ENCODE peak calls at places on chromosomes 1 and 21, in nine cellular contexts. One of them, this sample, is unnamed.

GRCh38 chr1:12604114-12604874 is 13.7 kb downstream of the DHRS3 start:
- DNase-seq in hepatocyte: peak; percentile 90
- DNase-seq in GM23248: peak; percentile 96
- DNase-seq in OCI-LY7: no peak
- DNase-seq in PC-3: peak; percentile 97
- DNase-seq in GM23338: no peak
- DNase-seq in HCT116: peak; percentile 76
- DNase-seq in neural progenitor cell: no peak
- DNase-seq in MM.1S: no peak
- DNase-seq in this sample: peak; percentile 64

GRCh38 chr1:66764994-66765578 is 12.8 kb downstream of the DYNLT5 start:
- DNase-seq in neural progenitor cell: peak; percentile 37
- DNase-seq in PC-3: peak; percentile 65
- DNase-seq in HCT116: peak; percentile 31
- DNase-seq in GM23248: peak; percentile 69
- DNase-seq in hepatocyte: peak; percentile 66
- DNase-seq in OCI-LY7: peak; percentile 79
- DNase-seq in GM23338: peak; percentile 40
- DNase-seq in MM.1S: peak; percentile 72
- DNase-seq in this sample: peak; percentile 42

GRCh38 chr21:17679002-17679600 is 66.4 kb upstream of the BTG3 start:
- DNase-seq in PC-3: peak; percentile 77
- DNase-seq in MM.1S: peak; percentile 72
- DNase-seq in GM23248: peak; percentile 79
- DNase-seq in GM23338: peak; percentile 76
- DNase-seq in HCT116: peak; percentile 37
- DNase-seq in neural progenitor cell: peak; percentile 69
- DNase-seq in hepatocyte: peak; percentile 70
- DNase-seq in OCI-LY7: peak; percentile 75
- DNase-seq in this sample: peak; percentile 56

GRCh38 chr1:209162651-209163050 is 420.9 kb upstream of the CAMK1G start:
- DNase-seq in neural progenitor cell: no peak
- DNase-seq in OCI-LY7: no peak
- DNase-seq in GM23338: no peak
- DNase-seq in hepatocyte: no peak
- DNase-seq in PC-3: no peak
- DNase-seq in GM23248: no peak
- DNase-seq in MM.1S: no peak
- DNase-seq in HCT116: no peak
- DNase-seq in this sample: no peak

GRCh38 chr1:197486948-197487347 is 218.9 kb downstream of the CRB1 start:
- DNase-seq in hepatocyte: peak; percentile 20
- DNase-seq in GM23248: no peak
- DNase-seq in MM.1S: no peak
- DNase-seq in PC-3: no peak
- DNase-seq in GM23338: no peak
- DNase-seq in OCI-LY7: no peak
- DNase-seq in neural progenitor cell: no peak
- DNase-seq in HCT116: no peak
- DNase-seq in this sample: no peak

GRCh38 chr1:201701831-201702230 is 127.1 kb upstream of the IPO9 start:
- DNase-seq in MM.1S: no peak
- DNase-seq in GM23338: no peak
- DNase-seq in HCT116: no peak
- DNase-seq in PC-3: no peak
- DNase-seq in hepatocyte: no peak
- DNase-seq in GM23248: no peak
- DNase-seq in OCI-LY7: no peak
- DNase-seq in neural progenitor cell: no peak
- DNase-seq in this sample: no peak

GRCh38 chr1:69103705-69104385 is 463.9 kb upstream of the LRRC7 start:
- DNase-seq in OCI-LY7: no peak
- DNase-seq in hepatocyte: no peak
- DNase-seq in GM23248: no peak
- DNase-seq in GM23338: no peak
- DNase-seq in PC-3: no peak
- DNase-seq in MM.1S: no peak
- DNase-seq in HCT116: no peak
- DNase-seq in neural progenitor cell: no peak
- DNase-seq in this sample: no peak

GRCh38 chr1:167661527-167662436 is 31.8 kb downstream of the RCSD1 start:
- DNase-seq in PC-3: peak; percentile 98
- DNase-seq in GM23248: peak; percentile 98
- DNase-seq in GM23338: no peak
- DNase-seq in HCT116: no peak
- DNase-seq in OCI-LY7: no peak
- DNase-seq in hepatocyte: peak; percentile 52
- DNase-seq in neural progenitor cell: no peak
- DNase-seq in MM.1S: no peak
- DNase-seq in this sample: no peak

GRCh38 chr21:15617968-15618367 is 111.8 kb upstream of the USP25 start:
- DNase-seq in hepatocyte: no peak
- DNase-seq in GM23338: peak; percentile 46
- DNase-seq in PC-3: peak; percentile 86
- DNase-seq in GM23248: peak; percentile 57
- DNase-seq in MM.1S: no peak
- DNase-seq in HCT116: no peak
- DNase-seq in OCI-LY7: no peak
- DNase-seq in neural progenitor cell: peak; percentile 44
- DNase-seq in this sample: peak; percentile 5

GRCh38 chr1:185156321-185156853 is 366 bp downstream of the TRMT1L start:
- DNase-seq in HCT116: no peak
- DNase-seq in MM.1S: peak; percentile 46
- DNase-seq in GM23338: peak; percentile 53
- DNase-seq in GM23248: peak; percentile 60
- DNase-seq in PC-3: no peak
- DNase-seq in hepatocyte: no peak
- DNase-seq in neural progenitor cell: no peak
- DNase-seq in OCI-LY7: peak; percentile 34
- DNase-seq in this sample: no peak

GRCh38 chr21:43767980-43768867 is 7.9 kb downstream of the CSTB start:
- DNase-seq in hepatocyte: peak; percentile 88
- DNase-seq in GM23248: peak; percentile 92
- DNase-seq in GM23338: peak; percentile 56
- DNase-seq in PC-3: peak; percentile 96
- DNase-seq in HCT116: peak; percentile 39
- DNase-seq in neural progenitor cell: peak; percentile 41
- DNase-seq in MM.1S: no peak
- DNase-seq in OCI-LY7: no peak
- DNase-seq in this sample: no peak

GRCh38 chr1:30627206-30627605 is 96.2 kb downstream of the MATN1 start:
- DNase-seq in MM.1S: no peak
- DNase-seq in hepatocyte: no peak
- DNase-seq in GM23248: no peak
- DNase-seq in GM23338: no peak
- DNase-seq in neural progenitor cell: no peak
- DNase-seq in OCI-LY7: no peak
- DNase-seq in PC-3: no peak
- DNase-seq in HCT116: no peak
- DNase-seq in this sample: no peak

GRCh38 chr1:53617382-53618217 is 121.4 kb downstream of the GLIS1 start:
- DNase-seq in hepatocyte: no peak
- DNase-seq in PC-3: no peak
- DNase-seq in MM.1S: no peak
- DNase-seq in HCT116: no peak
- DNase-seq in GM23248: peak; percentile 43
- DNase-seq in neural progenitor cell: no peak
- DNase-seq in GM23338: no peak
- DNase-seq in OCI-LY7: no peak
- DNase-seq in this sample: no peak

GRCh38 chr1:155061381-155062150 is 2.0 kb upstream of the EFNA4 start:
- DNase-seq in GM23338: peak; percentile 94
- DNase-seq in hepatocyte: peak; percentile 92
- DNase-seq in MM.1S: peak; percentile 96
- DNase-seq in neural progenitor cell: peak; percentile 82
- DNase-seq in OCI-LY7: peak; percentile 97
- DNase-seq in GM23248: peak; percentile 75
- DNase-seq in PC-3: peak; percentile 97
- DNase-seq in HCT116: peak; percentile 73
- DNase-seq in this sample: peak; percentile 88

GRCh38 chr1:94961994-94962744 is 35.3 kb upstream of the CNN3 start:
- DNase-seq in GM23248: peak; percentile 31
- DNase-seq in hepatocyte: no peak
- DNase-seq in GM23338: no peak
- DNase-seq in neural progenitor cell: no peak
- DNase-seq in PC-3: no peak
- DNase-seq in HCT116: no peak
- DNase-seq in OCI-LY7: no peak
- DNase-seq in MM.1S: no peak
- DNase-seq in this sample: no peak

GRCh38 chr1:192270398-192270797 is 46.4 kb upstream of the RGS21 start:
- DNase-seq in neural progenitor cell: no peak
- DNase-seq in HCT116: no peak
- DNase-seq in hepatocyte: no peak
- DNase-seq in GM23248: no peak
- DNase-seq in OCI-LY7: no peak
- DNase-seq in PC-3: peak; percentile 13
- DNase-seq in MM.1S: no peak
- DNase-seq in GM23338: no peak
- DNase-seq in this sample: no peak

GRCh38 chr1:54984126-54984842 is 3.9 kb downstream of the TMEM61 start:
- DNase-seq in MM.1S: no peak
- DNase-seq in HCT116: no peak
- DNase-seq in GM23248: no peak
- DNase-seq in GM23338: no peak
- DNase-seq in OCI-LY7: no peak
- DNase-seq in PC-3: no peak
- DNase-seq in neural progenitor cell: no peak
- DNase-seq in hepatocyte: no peak
- DNase-seq in this sample: peak; percentile 9

GRCh38 chr1:54986532-54986931 is 6.1 kb downstream of the TMEM61 start:
- DNase-seq in PC-3: no peak
- DNase-seq in GM23338: no peak
- DNase-seq in MM.1S: no peak
- DNase-seq in GM23248: no peak
- DNase-seq in HCT116: no peak
- DNase-seq in neural progenitor cell: no peak
- DNase-seq in OCI-LY7: no peak
- DNase-seq in hepatocyte: no peak
- DNase-seq in this sample: no peak

GRCh38 chr1:54986025-54986424 is 5.6 kb downstream of the TMEM61 start:
- DNase-seq in HCT116: no peak
- DNase-seq in OCI-LY7: no peak
- DNase-seq in MM.1S: no peak
- DNase-seq in PC-3: no peak
- DNase-seq in neural progenitor cell: no peak
- DNase-seq in hepatocyte: no peak
- DNase-seq in GM23338: no peak
- DNase-seq in GM23248: no peak
- DNase-seq in this sample: no peak

GRCh38 chr1:54987830-54988705 is 7.6 kb downstream of the TMEM61 start:
- DNase-seq in hepatocyte: no peak
- DNase-seq in PC-3: no peak
- DNase-seq in HCT116: no peak
- DNase-seq in neural progenitor cell: no peak
- DNase-seq in MM.1S: no peak
- DNase-seq in OCI-LY7: no peak
- DNase-seq in GM23338: peak; percentile 36
- DNase-seq in GM23248: peak; percentile 79
- DNase-seq in this sample: peak; percentile 84

GRCh38 chr1:54985556-54985955 is 5.1 kb downstream of the TMEM61 start:
- DNase-seq in hepatocyte: no peak
- DNase-seq in HCT116: no peak
- DNase-seq in OCI-LY7: no peak
- DNase-seq in MM.1S: no peak
- DNase-seq in GM23338: no peak
- DNase-seq in PC-3: no peak
- DNase-seq in GM23248: no peak
- DNase-seq in neural progenitor cell: no peak
- DNase-seq in this sample: no peak
- TF ChIP-seq EZH2phosphoT487 in hepatocyte: no peak
- TF ChIP-seq EZH2phosphoT487 in HCT116: no peak
- TF ChIP-seq EZH2phosphoT487 in OCI-LY7: no peak
- TF ChIP-seq EZH2phosphoT487 in MM.1S: no peak
- TF ChIP-seq EZH2phosphoT487 in GM23338: no peak
- TF ChIP-seq EZH2phosphoT487 in PC-3: no peak
- TF ChIP-seq EZH2phosphoT487 in GM23248: no peak
- TF ChIP-seq EZH2phosphoT487 in neural progenitor cell: no peak
- TF ChIP-seq EZH2phosphoT487 in this sample: no peak

GRCh38 chr1:3753656-3754454 is 1.6 kb downstream of the CCDC27 start:
- DNase-seq in MM.1S: no peak
- DNase-seq in PC-3: no peak
- DNase-seq in HCT116: no peak
- DNase-seq in neural progenitor cell: no peak
- DNase-seq in hepatocyte: no peak
- DNase-seq in GM23338: no peak
- DNase-seq in OCI-LY7: no peak
- DNase-seq in GM23248: no peak
- DNase-seq in this sample: no peak
- H2AFZ ChIP-seq in MM.1S: no peak overlapping the region
- H2AFZ ChIP-seq in PC-3: no peak overlapping the region
- H2AFZ ChIP-seq in HCT116: no peak overlapping the region
- H2AFZ ChIP-seq in neural progenitor cell: no peak overlapping the region
- H2AFZ ChIP-seq in hepatocyte: no peak overlapping the region
- H2AFZ ChIP-seq in GM23338: no peak overlapping the region
- H2AFZ ChIP-seq in OCI-LY7: no peak overlapping the region
- H2AFZ ChIP-seq in GM23248: no peak overlapping the region
- H2AFZ ChIP-seq in this sample: no peak overlapping the region

DNA sequence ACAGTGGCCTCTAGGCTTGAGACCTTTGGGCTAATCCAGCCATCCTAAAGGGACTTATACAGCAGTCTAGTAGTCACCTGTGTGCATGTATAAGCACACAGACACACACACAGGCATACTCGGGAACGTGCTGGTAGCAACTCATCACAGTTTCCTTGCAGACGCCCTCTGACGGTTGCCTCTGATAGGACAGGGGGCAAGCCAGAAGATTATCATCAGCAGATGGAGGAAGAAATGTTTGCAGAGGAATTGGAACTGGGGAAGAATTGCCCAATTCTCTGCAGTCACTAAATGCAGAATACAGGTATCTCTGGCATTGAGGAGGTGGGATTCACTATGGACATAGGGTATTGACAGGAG is 222.2 kb downstream of the C1orf94 start:
- DNase-seq in MM.1S: no peak
- DNase-seq in PC-3: no peak
- DNase-seq in OCI-LY7: no peak
- DNase-seq in neural progenitor cell: peak; percentile 57
- DNase-seq in hepatocyte: no peak
- DNase-seq in GM23338: peak; percentile 72
- DNase-seq in GM23248: no peak
- DNase-seq in HCT116: no peak
- DNase-seq in this sample: no peak
- TF ChIP-seq EZH2phosphoT487 in MM.1S: no peak
- TF ChIP-seq EZH2phosphoT487 in PC-3: no peak
- TF ChIP-seq EZH2phosphoT487 in OCI-LY7: no peak
- TF ChIP-seq EZH2phosphoT487 in neural progenitor cell: no peak
- TF ChIP-seq EZH2phosphoT487 in hepatocyte: no peak
- TF ChIP-seq EZH2phosphoT487 in GM23338: no peak
- TF ChIP-seq EZH2phosphoT487 in GM23248: no peak
- TF ChIP-seq EZH2phosphoT487 in HCT116: no peak
- TF ChIP-seq EZH2phosphoT487 in this sample: no peak

DNA sequence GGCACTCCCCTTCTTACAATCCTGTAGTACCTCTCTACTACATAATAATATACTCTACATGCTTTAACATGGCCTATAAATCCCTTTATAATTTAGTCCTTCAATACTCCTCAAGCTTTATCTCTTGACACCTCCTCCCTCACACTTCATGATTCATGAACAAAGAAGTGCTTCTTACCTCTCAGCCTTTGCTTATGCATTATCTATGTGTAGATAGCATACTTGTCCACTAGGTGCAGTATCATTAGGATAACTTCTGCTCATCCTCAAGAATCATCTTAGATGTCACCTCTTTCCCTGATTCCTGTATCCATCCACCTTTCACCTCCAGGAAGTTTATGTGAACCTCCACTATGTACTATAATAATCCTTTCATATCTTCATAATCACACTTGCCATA is 74.4 kb downstream of the COL24A1 start:
- DNase-seq in neural progenitor cell: no peak
- DNase-seq in hepatocyte: no peak
- DNase-seq in PC-3: peak; percentile 37
- DNase-seq in GM23248: peak; percentile 13
- DNase-seq in MM.1S: no peak
- DNase-seq in HCT116: peak; percentile 7
- DNase-seq in OCI-LY7: no peak
- DNase-seq in GM23338: peak; percentile 30
- DNase-seq in this sample: no peak
- H2AFZ ChIP-seq in neural progenitor cell: no peak overlapping the region
- H2AFZ ChIP-seq in hepatocyte: no peak overlapping the region
- H2AFZ ChIP-seq in PC-3: no peak overlapping the region
- H2AFZ ChIP-seq in GM23248: no peak overlapping the region
- H2AFZ ChIP-seq in MM.1S: no peak overlapping the region
- H2AFZ ChIP-seq in HCT116: peak overlapping the region; percentile 42
- H2AFZ ChIP-seq in OCI-LY7: no peak overlapping the region
- H2AFZ ChIP-seq in GM23338: no peak overlapping the region
- H2AFZ ChIP-seq in this sample: no peak overlapping the region

This sample was measured in SK-N-SH.